ENCODE peak calls at places on chromosome 21, in seven cellular contexts. One of them, this sample, is unnamed.

GRCh38 chr21:33127154-33127893 is 57.4 kb downstream of the OLIG1 start:
- DNase-seq in MM.1S: peak
- DNase-seq in AG10803: peak
- DNase-seq in psoas muscle: peak
- DNase-seq in AG09309: no peak
- DNase-seq in hepatocyte: peak
- DNase-seq in bronchial epithelial cell: peak
- DNase-seq in this sample: peak

GRCh38 chr21:45302082-45303061 is 14.7 kb upstream of the POFUT2 start:
- DNase-seq in MM.1S: peak
- DNase-seq in AG10803: peak
- DNase-seq in psoas muscle: peak
- DNase-seq in AG09309: no peak
- DNase-seq in hepatocyte: no peak
- DNase-seq in bronchial epithelial cell: no peak
- DNase-seq in this sample: no peak

GRCh38 chr21:46379691-46380090 is 55.7 kb downstream of the PCNT start:
- DNase-seq in MM.1S: no peak
- DNase-seq in AG10803: no peak
- DNase-seq in psoas muscle: peak
- DNase-seq in AG09309: no peak
- DNase-seq in hepatocyte: no peak
- DNase-seq in bronchial epithelial cell: no peak
- DNase-seq in this sample: no peak

GRCh38 chr21:45994086-45994661 is 12.6 kb downstream of the COL6A1 start:
- DNase-seq in MM.1S: no peak
- DNase-seq in AG10803: no peak
- DNase-seq in psoas muscle: peak
- DNase-seq in AG09309: no peak
- DNase-seq in hepatocyte: no peak
- DNase-seq in bronchial epithelial cell: no peak
- DNase-seq in this sample: no peak

GRCh38 chr21:36790616-36791015 is 91.7 kb downstream of the SIM2 start:
- DNase-seq in MM.1S: no peak
- DNase-seq in AG10803: no peak
- DNase-seq in psoas muscle: no peak
- DNase-seq in AG09309: no peak
- DNase-seq in hepatocyte: no peak
- DNase-seq in bronchial epithelial cell: no peak
- DNase-seq in this sample: no peak

GRCh38 chr21:45078877-45079281 is 4.5 kb downstream of the ADARB1 start:
- DNase-seq in MM.1S: no peak
- DNase-seq in AG10803: peak
- DNase-seq in psoas muscle: no peak
- DNase-seq in AG09309: peak
- DNase-seq in hepatocyte: no peak
- DNase-seq in bronchial epithelial cell: peak
- DNase-seq in this sample: no peak

GRCh38 chr21:45192332-45192731 is 95.4 kb downstream of the POFUT2 start:
- DNase-seq in MM.1S: no peak
- DNase-seq in AG10803: no peak
- DNase-seq in psoas muscle: no peak
- DNase-seq in AG09309: no peak
- DNase-seq in hepatocyte: no peak
- DNase-seq in bronchial epithelial cell: no peak
- DNase-seq in this sample: no peak

GRCh38 chr21:23401278-23401677 is 2206.0 kb downstream of the MRPL39 start:
- DNase-seq in MM.1S: peak
- DNase-seq in AG10803: no peak
- DNase-seq in psoas muscle: no peak
- DNase-seq in AG09309: no peak
- DNase-seq in hepatocyte: peak
- DNase-seq in bronchial epithelial cell: peak
- DNase-seq in this sample: no peak

GRCh38 chr21:22516230-22516629 is 1518.0 kb downstream of the NCAM2 start:
- DNase-seq in MM.1S: no peak
- DNase-seq in AG10803: no peak
- DNase-seq in psoas muscle: no peak
- DNase-seq in AG09309: no peak
- DNase-seq in hepatocyte: no peak
- DNase-seq in bronchial epithelial cell: no peak
- DNase-seq in this sample: no peak

GRCh38 chr21:46036696-46037337 is 55.2 kb downstream of the COL6A1 start:
- DNase-seq in MM.1S: no peak
- DNase-seq in AG10803: no peak
- DNase-seq in psoas muscle: no peak
- DNase-seq in AG09309: no peak
- DNase-seq in hepatocyte: no peak
- DNase-seq in bronchial epithelial cell: no peak
- DNase-seq in this sample: no peak

GRCh38 chr21:30207252-30207579 is 8.7 kb downstream of the CLDN8 start:
- DNase-seq in MM.1S: no peak
- DNase-seq in AG10803: no peak
- DNase-seq in psoas muscle: no peak
- DNase-seq in AG09309: no peak
- DNase-seq in hepatocyte: no peak
- DNase-seq in bronchial epithelial cell: peak
- DNase-seq in this sample: no peak

GRCh38 chr21:30710499-30710898 is 8.1 kb downstream of the KRTAP21-3 start:
- DNase-seq in MM.1S: no peak
- DNase-seq in AG10803: no peak
- DNase-seq in psoas muscle: no peak
- DNase-seq in AG09309: no peak
- DNase-seq in hepatocyte: no peak
- DNase-seq in bronchial epithelial cell: peak
- DNase-seq in this sample: no peak

GRCh38 chr21:30480145-30480544 is at the start of gene KRTAP19-1:
- DNase-seq in MM.1S: no peak
- DNase-seq in AG10803: no peak
- DNase-seq in psoas muscle: no peak
- DNase-seq in AG09309: no peak
- DNase-seq in hepatocyte: no peak
- DNase-seq in bronchial epithelial cell: peak
- DNase-seq in this sample: no peak

GRCh38 chr21:45016491-45017375 is 57.6 kb upstream of the ADARB1 start:
- DNase-seq in MM.1S: no peak
- DNase-seq in AG10803: no peak
- DNase-seq in psoas muscle: peak
- DNase-seq in AG09309: no peak
- DNase-seq in hepatocyte: no peak
- DNase-seq in bronchial epithelial cell: no peak
- DNase-seq in this sample: no peak

GRCh38 chr21:45515241-45516061 is 26.8 kb downstream of the SLC19A1 start:
- DNase-seq in MM.1S: no peak
- DNase-seq in AG10803: no peak
- DNase-seq in psoas muscle: peak
- DNase-seq in AG09309: no peak
- DNase-seq in hepatocyte: no peak
- DNase-seq in bronchial epithelial cell: no peak
- DNase-seq in this sample: no peak

GRCh38 chr21:39705849-39706248 is 39.1 kb upstream of the IGSF5 start:
- DNase-seq in MM.1S: peak
- DNase-seq in AG10803: peak
- DNase-seq in psoas muscle: no peak
- DNase-seq in AG09309: peak
- DNase-seq in hepatocyte: no peak
- DNase-seq in bronchial epithelial cell: peak
- DNase-seq in this sample: no peak

GRCh38 chr21:41648591-41649031 is 118.2 kb downstream of the RIPK4 start:
- DNase-seq in MM.1S: no peak
- DNase-seq in AG10803: peak
- DNase-seq in psoas muscle: no peak
- DNase-seq in AG09309: peak
- DNase-seq in hepatocyte: no peak
- DNase-seq in bronchial epithelial cell: peak
- DNase-seq in this sample: no peak

GRCh38 chr21:39037807-39038405 is 145.3 kb downstream of the PSMG1 start:
- DNase-seq in MM.1S: no peak
- DNase-seq in AG10803: no peak
- DNase-seq in psoas muscle: no peak
- DNase-seq in AG09309: no peak
- DNase-seq in hepatocyte: no peak
- DNase-seq in bronchial epithelial cell: peak
- DNase-seq in this sample: no peak

GRCh38 chr21:31181089-31181757 is 142.9 kb upstream of the KRTAP19-8 start:
- DNase-seq in MM.1S: no peak
- DNase-seq in AG10803: no peak
- DNase-seq in psoas muscle: no peak
- DNase-seq in AG09309: no peak
- DNase-seq in hepatocyte: no peak
- DNase-seq in bronchial epithelial cell: no peak
- DNase-seq in this sample: no peak

GRCh38 chr21:32554832-32555436 is 30.4 kb downstream of the TCP10L start:
- DNase-seq in MM.1S: peak
- DNase-seq in AG10803: peak
- DNase-seq in psoas muscle: no peak
- DNase-seq in AG09309: no peak
- DNase-seq in hepatocyte: no peak
- DNase-seq in bronchial epithelial cell: no peak
- DNase-seq in this sample: no peak

GRCh38 chr21:35933466-35933865 is 126.9 kb downstream of the SETD4 start:
- DNase-seq in MM.1S: no peak
- DNase-seq in AG10803: peak
- DNase-seq in psoas muscle: peak
- DNase-seq in AG09309: peak
- DNase-seq in hepatocyte: peak
- DNase-seq in bronchial epithelial cell: peak
- DNase-seq in this sample: no peak

GRCh38 chr21:42537106-42537742 is 23.6 kb downstream of the SLC37A1 start:
- DNase-seq in MM.1S: peak
- DNase-seq in AG10803: no peak
- DNase-seq in psoas muscle: no peak
- DNase-seq in AG09309: no peak
- DNase-seq in hepatocyte: no peak
- DNase-seq in bronchial epithelial cell: no peak
- DNase-seq in this sample: no peak

GRCh38 chr21:35873441-35873840 is 186.9 kb downstream of the SETD4 start:
- DNase-seq in MM.1S: no peak
- DNase-seq in AG10803: peak
- DNase-seq in psoas muscle: no peak
- DNase-seq in AG09309: no peak
- DNase-seq in hepatocyte: no peak
- DNase-seq in bronchial epithelial cell: no peak
- DNase-seq in this sample: no peak

GRCh38 chr21:45022348-45022675 is 52.1 kb upstream of the ADARB1 start:
- DNase-seq in MM.1S: no peak
- DNase-seq in AG10803: no peak
- DNase-seq in psoas muscle: peak
- DNase-seq in AG09309: no peak
- DNase-seq in hepatocyte: peak
- DNase-seq in bronchial epithelial cell: no peak
- DNase-seq in this sample: no peak

GRCh38 chr21:36994501-36995189 is 11.9 kb upstream of the RIPPLY3 start:
- DNase-seq in MM.1S: no peak
- DNase-seq in AG10803: no peak
- DNase-seq in psoas muscle: no peak
- DNase-seq in AG09309: no peak
- DNase-seq in hepatocyte: peak
- DNase-seq in bronchial epithelial cell: peak
- DNase-seq in this sample: no peak

GRCh38 chr21:32249551-32250280 is 29.1 kb downstream of the MIS18A start:
- DNase-seq in MM.1S: no peak
- DNase-seq in AG10803: no peak
- DNase-seq in psoas muscle: no peak
- DNase-seq in AG09309: no peak
- DNase-seq in hepatocyte: no peak
- DNase-seq in bronchial epithelial cell: no peak
- DNase-seq in this sample: no peak

GRCh38 chr21:46061950-46062349 is 36.0 kb upstream of the COL6A2 start:
- DNase-seq in MM.1S: no peak
- DNase-seq in AG10803: no peak
- DNase-seq in psoas muscle: no peak
- DNase-seq in AG09309: no peak
- DNase-seq in hepatocyte: no peak
- DNase-seq in bronchial epithelial cell: no peak
- DNase-seq in this sample: no peak

DNA sequence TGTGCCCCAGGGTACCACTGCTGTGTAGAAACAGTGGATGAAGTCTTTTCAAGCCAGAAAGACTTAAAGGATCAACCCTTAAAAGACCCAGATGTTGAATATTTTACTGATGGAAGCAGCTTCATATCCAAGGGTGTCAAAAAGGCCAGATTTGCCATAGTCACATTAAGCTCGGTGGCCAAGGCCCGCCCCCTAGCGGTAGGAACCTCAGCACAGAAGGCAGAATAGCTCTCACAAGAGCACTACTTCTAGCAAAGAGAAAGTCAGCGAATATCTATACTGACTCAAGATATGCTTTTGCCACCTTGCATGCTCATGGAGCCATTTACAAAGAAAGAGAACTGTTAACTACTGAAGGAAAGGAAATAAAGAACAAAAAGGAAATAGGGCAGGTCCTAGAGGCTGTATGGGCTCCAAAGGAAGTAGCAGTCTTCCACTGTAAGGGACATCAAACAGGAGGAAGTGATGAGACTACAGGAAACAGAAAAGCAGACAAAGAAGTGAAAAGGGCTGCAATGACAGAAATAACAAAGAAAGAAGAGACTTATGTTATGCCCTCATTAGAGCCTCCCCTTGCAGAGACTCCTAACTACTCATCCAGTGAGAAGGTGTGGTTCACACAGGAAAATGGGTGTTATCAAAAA is 90.5 kb downstream of the LIPI start:
- DNase-seq in MM.1S: peak
- DNase-seq in AG10803: peak
- DNase-seq in psoas muscle: no peak
- DNase-seq in AG09309: no peak
- DNase-seq in hepatocyte: peak
- DNase-seq in bronchial epithelial cell: peak
- DNase-seq in this sample: no peak
- TF ChIP-seq CTCF in MM.1S: peak
- TF ChIP-seq CTCF in AG10803: peak
- TF ChIP-seq CTCF in psoas muscle: peak
- TF ChIP-seq CTCF in AG09309: peak
- TF ChIP-seq CTCF in hepatocyte: peak
- TF ChIP-seq CTCF in bronchial epithelial cell: peak
- TF ChIP-seq CTCF in this sample: no peak

GRCh38 chr21:34670220-34670961 is 1.6 kb downstream of the CLIC6 start:
- DNase-seq in MM.1S: no peak
- DNase-seq in AG10803: no peak
- DNase-seq in psoas muscle: no peak
- DNase-seq in AG09309: no peak
- DNase-seq in hepatocyte: peak
- DNase-seq in bronchial epithelial cell: no peak
- DNase-seq in this sample: peak
- TF ChIP-seq CTCF in MM.1S: no peak
- TF ChIP-seq CTCF in AG10803: no peak
- TF ChIP-seq CTCF in psoas muscle: no peak
- TF ChIP-seq CTCF in AG09309: no peak
- TF ChIP-seq CTCF in hepatocyte: peak
- TF ChIP-seq CTCF in bronchial epithelial cell: no peak
- TF ChIP-seq CTCF in this sample: no peak

GRCh38 chr21:20404915-20405314 is 593.3 kb upstream of the NCAM2 start:
- DNase-seq in MM.1S: no peak
- DNase-seq in AG10803: no peak
- DNase-seq in psoas muscle: no peak
- DNase-seq in AG09309: no peak
- DNase-seq in hepatocyte: no peak
- DNase-seq in bronchial epithelial cell: no peak
- DNase-seq in this sample: no peak
- TF ChIP-seq CTCF in MM.1S: no peak
- TF ChIP-seq CTCF in AG10803: no peak
- TF ChIP-seq CTCF in psoas muscle: no peak
- TF ChIP-seq CTCF in AG09309: no peak
- TF ChIP-seq CTCF in hepatocyte: no peak
- TF ChIP-seq CTCF in bronchial epithelial cell: no peak
- TF ChIP-seq CTCF in this sample: no peak

GRCh38 chr21:43575466-43575841 is 83.8 kb downstream of the HSF2BP start:
- DNase-seq in MM.1S: no peak
- DNase-seq in AG10803: no peak
- DNase-seq in psoas muscle: no peak
- DNase-seq in AG09309: no peak
- DNase-seq in hepatocyte: no peak
- DNase-seq in bronchial epithelial cell: no peak
- DNase-seq in this sample: no peak
- TF ChIP-seq CTCF in MM.1S: no peak
- TF ChIP-seq CTCF in AG10803: no peak
- TF ChIP-seq CTCF in psoas muscle: no peak
- TF ChIP-seq CTCF in AG09309: no peak
- TF ChIP-seq CTCF in hepatocyte: no peak
- TF ChIP-seq CTCF in bronchial epithelial cell: no peak
- TF ChIP-seq CTCF in this sample: no peak